ENCODE peak calls at places on chromosomes 12 and 14, in four cellular contexts. G is Right ventricle myocardium superior, I is RPMI8226, U is ecto neural progenitor cell. T is an unnamed sample.

GRCh38 chr14:50763386-50764007 is 67.5 kb downstream of the NIN start:
- DNase-seq in G (no peak), I (no peak), U (no peak), T (no peak)

GRCh38 chr14:68585690-68586089 is 207.2 kb downstream of the ZFP36L1 start:
- DNase-seq in G (no peak), I (no peak), U (no peak), T (no peak)

GRCh38 chr12:67681145-67681778 is 32.7 kb downstream of the DYRK2 start:
- DNase-seq in G (no peak), I (no peak), U (no peak), T (no peak)

GRCh38 chr12:81639196-81639595 is 120.0 kb downstream of the PPFIA2 start:
- DNase-seq in G (no peak), I (no peak), U (no peak), T (no peak)

GRCh38 chr12:95336387-95337067 is 118.9 kb downstream of the VEZT start:
- DNase-seq in G (peak), I (peak), U (peak), T (no peak)

GRCh38 chr12:56629459-56630179 is 507 bp downstream of the BAZ2A start:
- DNase-seq in G (no peak), I (peak), U (no peak), T (no peak)

GRCh38 chr14:85528080-85528881 is 1.7 kb upstream of the FLRT2 start:
- DNase-seq in G (no peak), I (no peak), U (peak), T (no peak)

GRCh38 chr12:123269980-123270379 is 1.7 kb downstream of the CDK2AP1 start:
- DNase-seq in G (no peak), I (no peak), U (no peak), T (no peak)

GRCh38 chr12:46089414-46090162 is 99.2 kb upstream of the SCAF11 start:
- DNase-seq in G (no peak), I (no peak), U (no peak), T (no peak)

GRCh38 chr12:47820631-47821345 is 1.1 kb upstream of the HDAC7 start:
- DNase-seq in G (peak), I (no peak), U (peak), T (no peak)

GRCh38 chr12:94379479-94380113 is 80.1 kb downstream of the CEP83 start:
- DNase-seq in G (no peak), I (no peak), U (no peak), T (no peak)

GRCh38 chr14:71586131-71586893 is 345.9 kb upstream of the RGS6 start:
- DNase-seq in G (no peak), I (no peak), U (no peak), T (no peak)